ENCODE peak calls at places on chromosomes 12 and 14, in eight cellular contexts. E, K, G, Q, D, L, N and W are unnamed samples.

GRCh38 chr14:99793213-99794155 is at the start of gene EML1:
- DNase-seq in Q (peak), G (peak), L (peak), N (peak), K (peak), E (peak), D (peak), W (no peak)

GRCh38 chr12:104758771-104759170 is 199.3 kb downstream of the SLC41A2 start:
- DNase-seq in E (no peak), G (no peak), K (no peak), D (no peak), N (no peak), L (no peak), Q (no peak), W (no peak)

GRCh38 chr14:91649930-91650329 is 82.0 kb downstream of the CATSPERB start:
- DNase-seq in E (peak), G (peak), K (peak), L (peak), Q (peak), D (no peak), N (no peak), W (no peak)

GRCh38 chr12:86117711-86118110 is 138.5 kb downstream of the MGAT4C start:
- DNase-seq in Q (no peak), L (no peak), G (no peak), E (no peak), D (no peak), N (no peak), K (no peak), W (no peak)

GRCh38 chr14:61642246-61642982 is 52.9 kb upstream of the HIF1A start:
- DNase-seq in G (peak), D (no peak), N (no peak), L (no peak), K (no peak), E (no peak), Q (peak), W (no peak)

GRCh38 chr14:64762044-64763034 is 58.1 kb downstream of the PLEKHG3 start:
- DNase-seq in N (peak), K (peak), D (peak), G (peak), E (no peak), Q (peak), L (peak), W (peak)

GRCh38 chr12:117674313-117674712 is 294.5 kb downstream of the KSR2 start:
- DNase-seq in N (no peak), K (no peak), E (no peak), Q (no peak), L (no peak), D (no peak), G (no peak), W (no peak)

GRCh38 chr12:125882141-125882540 is 816.9 kb downstream of the AACS start:
- DNase-seq in K (peak), N (no peak), D (no peak), G (no peak), E (no peak), Q (no peak), L (no peak), W (no peak)

GRCh38 chr12:47080725-47081502 is 1.2 kb upstream of the AMIGO2 start:
- DNase-seq in L (peak), G (peak), E (peak), Q (peak), N (peak), K (peak), D (peak), W (no peak)

GRCh38 chr14:106390947-106391346 is 864.6 kb downstream of the TMEM121 start:
- DNase-seq in G (no peak), L (no peak), N (no peak), K (no peak), D (no peak), Q (no peak), E (no peak), W (no peak)

GRCh38 chr12:49974231-49974675 is 1.5 kb downstream of the AQP6 start:
- DNase-seq in Q (peak), E (no peak), G (peak), K (peak), L (peak), D (peak), N (no peak), W (no peak)

GRCh38 chr12:95607642-95608041 is 56.4 kb upstream of the USP44 start:
- DNase-seq in K (no peak), G (no peak), D (no peak), E (no peak), Q (no peak), N (no peak), L (peak), W (no peak)

GRCh38 chr14:23182372-23183014 is 967 bp downstream of the SLC7A8 start:
- DNase-seq in D (peak), G (no peak), L (peak), K (peak), Q (peak), N (peak), E (no peak), W (no peak)

GRCh38 chr14:58367296-58367695 is 28.4 kb upstream of the TOMM20L start:
- DNase-seq in L (no peak), K (no peak), G (no peak), D (no peak), Q (peak), E (no peak), N (no peak), W (no peak)

GRCh38 chr12:127162902-127163301 is 1104.1 kb upstream of the TMEM132C start:
- DNase-seq in N (peak), L (no peak), G (peak), D (no peak), K (no peak), Q (no peak), E (no peak), W (no peak)

GRCh38 chr12:57632369-57632897 is 568 bp downstream of the B4GALNT1 start:
- DNase-seq in D (peak), N (no peak), Q (no peak), K (peak), G (no peak), E (peak), L (no peak), W (no peak)

GRCh38 chr12:24039113-24039525 is 89.6 kb upstream of the SOX5 start:
- DNase-seq in E (peak), G (peak), Q (no peak), K (no peak), L (no peak), D (no peak), N (no peak), W (peak)

GRCh38 chr12:12072064-12072760 is 1.5 kb downstream of the BCL2L14 start:
- DNase-seq in G (no peak), N (peak), Q (peak), K (no peak), E (no peak), L (peak), D (no peak), W (no peak)